ENCODE peak calls at places on chromosomes 7 and 10, in seven cellular contexts. C is HEK293T; O is stimulated activated CD8-positive, alpha-beta memory T cell treated with anti-CD3 and anti-CD28 coated beads, Interleukin-7, amount 100 ng/mL, for 1 hour; V is NCI-H2081; X is CD14-positive monocyte; G is stimulated activated naive CD8-positive, alpha-beta T cell treated with anti-CD3 and anti-CD28 coated beads, Interleukin-15, Interleukin-2, amounts not matched to agents 100 U/mL and 50 U/mL, for 24 hours; Q is CD8-positive, alpha-beta T cell. J is an unnamed sample.

GRCh38 chr7:137820156-137820555 is 26.6 kb downstream of the DGKI start:
- DNase-seq in C (no peak), O (no peak), V (no peak), X (no peak), G (no peak), Q (no peak), J (no peak)

GRCh38 chr7:150382123-150382843 is 3.2 kb downstream of the ZNF775 start:
- DNase-seq in C (no peak), O (no peak), V (peak; percentile 51), X (peak; percentile 30), G (no peak), Q (no peak), J (no peak)

GRCh38 chr7:40758590-40758989 is 623.8 kb downstream of the SUGCT start:
- DNase-seq in C (no peak), O (no peak), V (no peak), X (no peak), G (no peak), Q (no peak), J (no peak)

GRCh38 chr7:14047709-14048399 is 58.4 kb upstream of the ETV1 start:
- DNase-seq in C (no peak), O (no peak), V (no peak), X (no peak), G (no peak), Q (no peak), J (no peak)

GRCh38 chr7:102044984-102045673 is 227.7 kb downstream of the CUX1 start:
- DNase-seq in C (peak; percentile 69), O (no peak), V (peak; percentile 84), X (no peak), G (no peak), Q (no peak), J (peak; percentile 34)

GRCh38 chr7:16670021-16670420 is 24.0 kb downstream of the BZW2 start:
- DNase-seq in C (no peak), O (no peak), V (no peak), X (no peak), G (no peak), Q (no peak), J (no peak)

GRCh38 chr10:96339956-96340904 is 18.6 kb downstream of the OPALIN start:
- DNase-seq in C (peak; percentile 76), O (peak; percentile 20), V (peak; percentile 56), X (no peak), G (peak; percentile 69), Q (peak; percentile 25), J (peak; percentile 25)

GRCh38 chr7:35849954-35850353 is 49.1 kb downstream of the SEPTIN7 start:
- DNase-seq in C (no peak), O (no peak), V (no peak), X (no peak), G (no peak), Q (no peak), J (no peak)

GRCh38 chr10:32893431-32893830 is 64.6 kb downstream of the ITGB1 start:
- DNase-seq in C (no peak), O (no peak), V (no peak), X (no peak), G (no peak), Q (no peak), J (no peak)

GRCh38 chr7:423312-424260 is 96.1 kb downstream of the PDGFA start:
- DNase-seq in C (no peak), O (no peak), V (no peak), X (no peak), G (no peak), Q (no peak), J (no peak)

GRCh38 chr7:25889765-25890164 is 262.2 kb upstream of the NFE2L3 start:
- DNase-seq in C (no peak), O (no peak), V (no peak), X (no peak), G (no peak), Q (no peak), J (no peak)

GRCh38 chr7:94445696-94446194 is 51.0 kb downstream of the COL1A2 start:
- DNase-seq in C (no peak), O (no peak), V (no peak), X (no peak), G (no peak), Q (no peak), J (no peak)

GRCh38 chr7:50226669-50227068 is 77.8 kb upstream of the IKZF1 start:
- DNase-seq in C (no peak), O (no peak), V (no peak), X (no peak), G (no peak), Q (no peak), J (no peak)

GRCh38 chr7:113793171-113793570 is 125.6 kb downstream of the PPP1R3A start:
- DNase-seq in C (no peak), O (no peak), V (no peak), X (no peak), G (no peak), Q (no peak), J (no peak)

GRCh38 chr10:4181075-4181474 is 396.1 kb upstream of the KLF6 start:
- DNase-seq in C (no peak), O (no peak), V (no peak), X (no peak), G (no peak), Q (no peak), J (no peak)

GRCh38 chr10:101778151-101778780 is 2.4 kb upstream of the FGF8 start:
- DNase-seq in C (peak; percentile 8), O (no peak), V (no peak), X (peak; percentile 40), G (no peak), Q (no peak), J (no peak)

GRCh38 chr10:112721080-112721698 is 228.9 kb upstream of the TCF7L2 start:
- DNase-seq in C (peak; percentile 66), O (no peak), V (peak; percentile 3), X (no peak), G (no peak), Q (no peak), J (no peak)

GRCh38 chr7:99685129-99685758 is 5.4 kb upstream of the CYP3A5 start:
- DNase-seq in C (no peak), O (no peak), V (no peak), X (no peak), G (no peak), Q (no peak), J (no peak)

GRCh38 chr7:70710011-70710480 is 421.9 kb upstream of the GALNT17 start:
- DNase-seq in C (no peak), O (no peak), V (no peak), X (no peak), G (no peak), Q (no peak), J (no peak)

GRCh38 chr7:2691223-2691818 is 3.3 kb downstream of the AMZ1 start:
- DNase-seq in C (no peak), O (no peak), V (no peak), X (no peak), G (no peak), Q (no peak), J (no peak)

GRCh38 chr10:125994601-125995000 is 98.2 kb downstream of the FANK1 start:
- DNase-seq in C (no peak), O (no peak), V (no peak), X (no peak), G (no peak), Q (no peak), J (no peak)

GRCh38 chr10:130662775-130663174 is 526.6 kb downstream of the GLRX3 start:
- DNase-seq in C (no peak), O (no peak), V (no peak), X (no peak), G (no peak), Q (no peak), J (no peak)

GRCh38 chr10:6458814-6459213 is 121.3 kb downstream of the PRKCQ start:
- DNase-seq in C (no peak), O (no peak), V (no peak), X (no peak), G (no peak), Q (no peak), J (no peak)

GRCh38 chr10:43390791-43391190 is 18.2 kb downstream of the HNRNPF start:
- DNase-seq in C (peak; percentile 25), O (no peak), V (no peak), X (no peak), G (no peak), Q (no peak), J (no peak)

GRCh38 chr7:100438172-100438571 is 1.9 kb upstream of the PPP1R35 start:
- DNase-seq in C (no peak), O (no peak), V (no peak), X (no peak), G (no peak), Q (no peak), J (no peak)

GRCh38 chr10:132580157-132580556 is 42.6 kb downstream of the INPP5A start:
- DNase-seq in C (no peak), O (no peak), V (no peak), X (no peak), G (no peak), Q (no peak), J (no peak)

GRCh38 chr7:120337308-120337907 is 64.4 kb downstream of the KCND2 start:
- DNase-seq in C (peak; percentile 12), O (no peak), V (peak; percentile 21), X (no peak), G (no peak), Q (no peak), J (no peak)

GRCh38 chr7:118492466-118492865 is 268.0 kb downstream of the ANKRD7 start:
- DNase-seq in C (no peak), O (no peak), V (peak; percentile 90), X (no peak), G (no peak), Q (no peak), J (no peak)

GRCh38 chr7:43721193-43721806 is 8.0 kb downstream of the COA1 start:
- DNase-seq in C (no peak), O (no peak), V (peak; percentile 53), X (no peak), G (no peak), Q (no peak), J (peak; percentile 21)

GRCh38 chr7:23334482-23335056 is 35.4 kb downstream of the MALSU1 start:
- DNase-seq in C (no peak), O (no peak), V (peak; percentile 62), X (no peak), G (no peak), Q (no peak), J (no peak)

GRCh38 chr7:76047811-76048667 is at the start of the genes MDH2 and STYXL1:
- DNase-seq in C (peak; percentile 98), O (peak; percentile 68), V (peak; percentile 97), X (peak; percentile 94), G (peak; percentile 93), Q (peak; percentile 78), J (peak; percentile 93)

GRCh38 chr10:133106516-133106915 is 18.8 kb downstream of the ADGRA1 start:
- DNase-seq in C (no peak), O (no peak), V (no peak), X (no peak), G (no peak), Q (no peak), J (no peak)

GRCh38 chr10:48400129-48400849 is 93.8 kb downstream of the MAPK8 start:
- DNase-seq in C (no peak), O (no peak), V (no peak), X (no peak), G (no peak), Q (no peak), J (no peak)

GRCh38 chr10:95332666-95333249 is 42.0 kb upstream of the PDLIM1 start:
- DNase-seq in C (no peak), O (no peak), V (no peak), X (no peak), G (no peak), Q (no peak), J (no peak)

GRCh38 chr7:96311967-96312366 is 9.9 kb downstream of the SLC25A13 start:
- DNase-seq in C (no peak), O (no peak), V (no peak), X (no peak), G (no peak), Q (no peak), J (no peak)

GRCh38 chr7:78020874-78021249 is 222.3 kb downstream of the PHTF2 start:
- DNase-seq in C (no peak), O (no peak), V (no peak), X (no peak), G (no peak), Q (no peak), J (no peak)

J was measured in NCI-H774.